ENCODE peak calls at places on chromosomes 4 and X, in six cellular contexts. Z, B, X, O, W and Y are unnamed samples.

GRCh38 chrX:109826954-109827708 is 94.1 kb upstream of the ACSL4 start:
- DNase-seq in Z (no peak), B (peak), X (no peak), O (peak), W (no peak), Y (no peak)

GRCh38 chr4:181319629-181320028 is 923.6 kb upstream of the TENM3 start:
- DNase-seq in Z (peak), B (no peak), X (no peak), O (no peak), W (no peak), Y (no peak)

GRCh38 chr4:173752610-173753009 is 222.6 kb upstream of the HAND2 start:
- DNase-seq in Z (no peak), B (peak), X (no peak), O (peak), W (no peak), Y (no peak)

GRCh38 chr4:38621004-38621684 is 42.9 kb upstream of the KLF3 start:
- DNase-seq in Z (peak), B (peak), X (no peak), O (peak), W (no peak), Y (no peak)

GRCh38 chr4:153655928-153656327 is 28.2 kb upstream of the TLR2 start:
- DNase-seq in Z (no peak), B (no peak), X (peak), O (peak), W (no peak), Y (peak)

GRCh38 chrX:14697453-14697852 is 168.1 kb downstream of the GLRA2 start:
- DNase-seq in Z (peak), B (peak), X (no peak), O (no peak), W (no peak), Y (no peak)

GRCh38 chrX:82711432-82711831 is 796.7 kb upstream of the POU3F4 start:
- DNase-seq in Z (no peak), B (peak), X (no peak), O (no peak), W (no peak), Y (no peak)

GRCh38 chr4:81562093-81562492 is 90.4 kb upstream of the RASGEF1B start:
- DNase-seq in Z (no peak), B (no peak), X (no peak), O (no peak), W (no peak), Y (no peak)

GRCh38 chrX:70998402-70999027 is 67.6 kb upstream of the SLC7A3 start:
- DNase-seq in Z (peak), B (peak), X (no peak), O (peak), W (peak), Y (no peak)

GRCh38 chrX:54721424-54721823 is 76.6 kb downstream of the ITIH6 start:
- DNase-seq in Z (no peak), B (peak), X (no peak), O (no peak), W (no peak), Y (no peak)

GRCh38 chrX:51802917-51803688 is 59.9 kb downstream of the GSPT2 start:
- DNase-seq in Z (peak), B (peak), X (peak), O (peak), W (peak), Y (no peak)

GRCh38 chr4:162909952-162910351 is 256.7 kb downstream of the NAF1 start:
- DNase-seq in Z (no peak), B (no peak), X (no peak), O (no peak), W (no peak), Y (no peak)

GRCh38 chr4:71287305-71287704 is 51.5 kb upstream of the SLC4A4 start:
- DNase-seq in Z (no peak), B (peak), X (no peak), O (peak), W (no peak), Y (no peak)

GRCh38 chr4:68948985-68949384 is 2.6 kb downstream of the UGT2A3 start:
- DNase-seq in Z (no peak), B (no peak), X (no peak), O (no peak), W (no peak), Y (no peak)

GRCh38 chr4:76377922-76378321 is 43.0 kb downstream of the CCDC158 start:
- DNase-seq in Z (no peak), B (peak), X (no peak), O (peak), W (peak), Y (no peak)

GRCh38 chr4:140757220-140757607 is 1.0 kb upstream of the TBC1D9 start:
- DNase-seq in Z (no peak), B (no peak), X (no peak), O (no peak), W (no peak), Y (no peak)

GRCh38 chr4:112109455-112110425 is 35.5 kb upstream of the FAM241A start:
- DNase-seq in Z (no peak), B (peak), X (no peak), O (peak), W (no peak), Y (no peak)